ENCODE peak calls at places on chromosomes 5 and 9, in five cellular contexts. Z, K, E, N and W are unnamed samples.

GRCh38 chr5:93126634-93127033 is 454.4 kb downstream of the NR2F1-AS1 start:
- DNase-seq in Z (no peak), K (peak; percentile 86), E (no peak), N (no peak), W (peak; percentile 54)

GRCh38 chr9:5099466-5099865 is 86.0 kb downstream of the INSL6 start:
- DNase-seq in Z (no peak), E (no peak), K (no peak), N (no peak), W (no peak)

GRCh38 chr5:146880985-146881384 is 2.4 kb upstream of the PPP2R2B start:
- DNase-seq in Z (no peak), K (no peak), E (no peak), N (no peak), W (no peak)

GRCh38 chr5:6328173-6328572 is 50.2 kb downstream of the MED10 start:
- DNase-seq in K (peak; percentile 87), E (peak; percentile 2), Z (peak; percentile 44), N (no peak), W (peak; percentile 6)

GRCh38 chr5:10707198-10708187 is 53.5 kb downstream of the DAP start:
- DNase-seq in N (no peak), Z (no peak), E (no peak), K (peak; percentile 90), W (no peak)

GRCh38 chr5:5146530-5147160 is 6.5 kb downstream of the ADAMTS16 start:
- DNase-seq in E (no peak), N (no peak), Z (no peak), K (no peak), W (peak; percentile 44)

GRCh38 chr5:54159837-54160215 is 150.5 kb downstream of the ARL15 start:
- DNase-seq in E (no peak), N (no peak), Z (no peak), K (no peak), W (no peak)

GRCh38 chr9:14882118-14882517 is 28.1 kb downstream of the FREM1 start:
- DNase-seq in Z (no peak), N (no peak), E (no peak), K (no peak), W (no peak)

GRCh38 chr5:163350083-163350482 is 87.3 kb upstream of the CCNG1 start:
- DNase-seq in E (no peak), Z (no peak), N (no peak), K (peak; percentile 58), W (peak; percentile 52)

GRCh38 chr5:108196276-108196675 is 185.6 kb downstream of the FBXL17 start:
- DNase-seq in Z (no peak), N (no peak), E (no peak), K (peak; percentile 25), W (no peak)

GRCh38 chr9:110443146-110443877 is 105.6 kb upstream of the TXNDC8 start:
- DNase-seq in N (no peak), K (peak; percentile 26), E (peak; percentile 51), Z (no peak), W (peak; percentile 76)

GRCh38 chr5:78008356-78008967 is 232.3 kb upstream of the TBCA start:
- DNase-seq in K (peak; percentile 56), E (peak; percentile 19), Z (peak; percentile 55), N (peak; percentile 21), W (peak; percentile 32)

GRCh38 chr5:8829322-8830029 is 716.4 kb downstream of the SEMA5A start:
- DNase-seq in K (peak; percentile 100), Z (no peak), N (no peak), E (peak; percentile 96), W (peak; percentile 100)

GRCh38 chr5:159403906-159404641 is 73.8 kb upstream of the IL12B start:
- DNase-seq in E (no peak), K (no peak), Z (no peak), N (no peak), W (peak; percentile 65)

GRCh38 chr5:5638193-5638592 is 215.7 kb downstream of the ICE1 start:
- DNase-seq in N (no peak), Z (no peak), K (no peak), E (no peak), W (no peak)

GRCh38 chr5:41509399-41510175 is 814 bp downstream of the PLCXD3 start:
- DNase-seq in N (no peak), Z (no peak), K (no peak), E (no peak), W (no peak)

GRCh38 chr9:37732086-37732744 is 21.4 kb upstream of the TRMT10B start:
- DNase-seq in K (no peak), N (no peak), E (no peak), Z (no peak), W (no peak)

GRCh38 chr9:100595391-100596199 is 17.7 kb downstream of the CAVIN4 start:
- DNase-seq in Z (peak; percentile 53), N (peak; percentile 44), K (peak; percentile 82), E (peak; percentile 46), W (peak; percentile 44)

GRCh38 chr9:105026451-105026850 is 98.5 kb upstream of the ABCA1 start:
- DNase-seq in E (peak; percentile 41), K (peak; percentile 21), Z (no peak), N (no peak), W (peak; percentile 81)

GRCh38 chr5:107104040-107104773 is 566.5 kb downstream of the EFNA5 start:
- DNase-seq in Z (no peak), E (no peak), N (no peak), K (no peak), W (no peak)

GRCh38 chr9:95073918-95074317 is 243.6 kb downstream of the FANCC start:
- DNase-seq in K (no peak), E (no peak), Z (no peak), N (no peak), W (no peak)

GRCh38 chr5:65861830-65862241 is 64.5 kb upstream of the ERBIN start:
- DNase-seq in K (peak; percentile 81), E (peak; percentile 93), N (peak; percentile 61), Z (no peak), W (peak; percentile 94)

GRCh38 chr9:132488611-132489010 is 78.6 kb downstream of the CFAP77 start:
- DNase-seq in N (no peak), E (no peak), Z (no peak), K (no peak), W (no peak)

GRCh38 chr5:54531536-54531935 is 14.0 kb downstream of the SNX18 start:
- DNase-seq in Z (no peak), N (no peak), E (peak; percentile 52), K (peak; percentile 60), W (no peak)

GRCh38 chr9:83425240-83425639 is 113.0 kb downstream of the FRMD3 start:
- DNase-seq in K (peak; percentile 77), E (peak; percentile 59), N (no peak), Z (no peak), W (no peak)

GRCh38 chr9:114339130-114339908 is 9.7 kb downstream of the ORM2 start:
- DNase-seq in K (peak; percentile 65), E (peak; percentile 37), N (no peak), Z (peak; percentile 18), W (peak; percentile 29)

GRCh38 chr5:32278403-32278802 is 34.3 kb downstream of the MTMR12 start:
- DNase-seq in K (no peak), N (no peak), Z (peak; percentile 21), E (peak; percentile 30), W (peak; percentile 87)

GRCh38 chr9:7238244-7238637 is 480.5 kb downstream of the KDM4C start:
- DNase-seq in K (no peak), N (no peak), E (no peak), Z (peak; percentile 48), W (no peak)

GRCh38 chr5:33036128-33036527 is 325.0 kb downstream of the NPR3 start:
- DNase-seq in K (no peak), Z (no peak), N (no peak), E (no peak), W (no peak)

GRCh38 chr9:34633166-34633565 is 4.3 kb upstream of the ARID3C start:
- DNase-seq in E (no peak), N (no peak), Z (no peak), K (no peak), W (no peak)
- H4K20me1 ChIP-seq in E (no peaks in the 10 kb centered on the region), N (no peaks in the 10 kb centered on the region), Z (no peaks in the 10 kb centered on the region), K (peaks cover 4% of the 10 kb centered on the region), W (no peaks in the 10 kb centered on the region)

DNA sequence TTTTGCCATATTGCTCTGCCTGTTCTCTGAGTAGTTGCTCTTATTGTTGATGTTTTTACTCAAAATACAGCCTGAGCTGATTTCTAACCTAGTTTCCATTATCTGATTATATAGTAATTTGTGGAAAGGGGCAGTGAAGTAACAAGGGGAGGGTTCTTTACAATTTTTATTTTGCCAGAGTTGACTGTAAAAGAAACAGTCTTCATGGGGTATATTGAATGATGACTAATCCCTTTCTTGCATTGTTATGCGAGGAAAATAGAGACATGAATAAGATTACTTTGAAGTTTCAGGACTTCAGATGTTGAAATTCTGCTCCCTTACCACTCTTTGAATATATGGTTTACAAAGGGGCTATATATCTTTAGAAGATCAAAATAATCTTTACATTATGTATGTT is 9.2 kb upstream of the LRRC70 start:
- DNase-seq in K (no peak), N (no peak), Z (no peak), E (no peak), W (peak; percentile 12)
- H3K9ac ChIP-seq in K (no peak overlapping the region), N (no peak overlapping the region), Z (no peak overlapping the region), E (no peak overlapping the region), W (no peak overlapping the region)

GRCh38 chr5:98961665-98962344 is 33.0 kb upstream of the CHD1 start:
- DNase-seq in N (no peak), Z (no peak), K (no peak), E (no peak), W (no peak)

GRCh38 chr5:98963019-98963418 is 34.2 kb upstream of the CHD1 start:
- DNase-seq in K (no peak), Z (no peak), N (no peak), E (no peak), W (no peak)

GRCh38 chr5:98965226-98965625 is 36.4 kb upstream of the CHD1 start:
- DNase-seq in E (no peak), N (no peak), K (no peak), Z (no peak), W (no peak)

GRCh38 chr5:98964621-98965020 is 35.8 kb upstream of the CHD1 start:
- DNase-seq in N (no peak), E (no peak), K (no peak), Z (no peak), W (no peak)

GRCh38 chr5:98962587-98962986 is 33.8 kb upstream of the CHD1 start:
- DNase-seq in Z (no peak), K (no peak), N (no peak), E (no peak), W (no peak)
- H2AFZ ChIP-seq in Z (no peak overlapping the region), K (no peak overlapping the region), N (no peak overlapping the region), E (no peak overlapping the region), W (no peak overlapping the region)

GRCh38 chr9:88396836-88397577 is 8.8 kb downstream of the SPIN1 start:
- DNase-seq in Z (no peak), N (no peak), K (no peak), E (no peak), W (peak; percentile 93)

GRCh38 chr9:88388886-88389617 is 808 bp downstream of the SPIN1 start:
- DNase-seq in E (peak; percentile 71), N (peak; percentile 15), K (peak; percentile 53), Z (peak; percentile 14), W (peak; percentile 80)

GRCh38 chr9:88390371-88390990 is 2.2 kb downstream of the SPIN1 start:
- DNase-seq in K (no peak), N (no peak), Z (no peak), E (no peak), W (peak; percentile 42)

GRCh38 chr9:88388203-88388885 is at the start of gene SPIN1:
- DNase-seq in E (no peak), N (peak; percentile 35), K (peak; percentile 76), Z (peak; percentile 87), W (peak; percentile 72)

DNA sequence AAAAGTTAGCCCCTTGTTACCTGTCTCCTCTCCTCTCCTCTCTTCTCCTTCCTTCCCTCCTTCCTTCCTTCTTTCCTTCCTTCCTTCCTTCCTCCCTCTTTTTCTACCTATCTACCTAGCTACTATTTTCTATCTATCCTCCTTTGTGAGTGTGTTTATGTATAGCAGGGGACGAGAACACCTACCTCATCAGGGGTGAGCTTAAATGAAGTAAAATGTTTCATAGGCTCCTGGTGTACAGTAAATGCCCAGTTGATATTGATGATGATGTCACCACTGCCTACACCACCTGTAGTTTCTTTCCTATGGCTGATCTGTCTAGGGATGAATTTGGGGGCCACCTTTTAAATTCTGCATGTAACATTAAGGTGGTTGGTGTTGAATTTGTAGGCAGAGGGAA is 4.3 kb downstream of the SPIN1 start:
- DNase-seq in E (no peak), Z (no peak), N (no peak), K (no peak), W (no peak)
- H4K20me1 ChIP-seq in E (no peaks in the 10 kb centered on the region), Z (no peaks in the 10 kb centered on the region), N (peaks cover 22% of the 10 kb centered on the region), K (peaks cover 19% of the 10 kb centered on the region), W (no peaks in the 10 kb centered on the region)